ENCODE peak calls at places on chromosomes 3 and 15, in six cellular contexts. One of them, this sample, is unnamed.

GRCh38 chr15:44295909-44296420 is 7.4 kb downstream of the GOLM2 start:
- DNase-seq in adrenal gland: no peak
- DNase-seq in cardiac muscle cell: no peak
- DNase-seq in psoas muscle: no peak
- DNase-seq in testis: no peak
- DNase-seq in CD4-positive, CD25-positive, alpha-beta regulatory T cell: no peak
- DNase-seq in this sample: no peak

GRCh38 chr15:73564255-73564654 is 68.9 kb downstream of the NPTN start:
- DNase-seq in adrenal gland: peak; percentile 28
- DNase-seq in cardiac muscle cell: no peak
- DNase-seq in psoas muscle: no peak
- DNase-seq in testis: no peak
- DNase-seq in CD4-positive, CD25-positive, alpha-beta regulatory T cell: no peak
- DNase-seq in this sample: no peak

GRCh38 chr3:107897471-107898180 is 193.2 kb downstream of the CD47 start:
- DNase-seq in adrenal gland: no peak
- DNase-seq in cardiac muscle cell: no peak
- DNase-seq in psoas muscle: no peak
- DNase-seq in testis: no peak
- DNase-seq in CD4-positive, CD25-positive, alpha-beta regulatory T cell: no peak
- DNase-seq in this sample: no peak

GRCh38 chr3:69364354-69364753 is 21.5 kb downstream of the FRMD4B start:
- DNase-seq in adrenal gland: no peak
- DNase-seq in cardiac muscle cell: no peak
- DNase-seq in psoas muscle: no peak
- DNase-seq in testis: no peak
- DNase-seq in CD4-positive, CD25-positive, alpha-beta regulatory T cell: no peak
- DNase-seq in this sample: no peak

GRCh38 chr15:25177955-25178801 is 223.4 kb downstream of the SNRPN start:
- DNase-seq in adrenal gland: peak; percentile 5
- DNase-seq in cardiac muscle cell: no peak
- DNase-seq in psoas muscle: peak; percentile 5
- DNase-seq in testis: peak; percentile 8
- DNase-seq in CD4-positive, CD25-positive, alpha-beta regulatory T cell: no peak
- DNase-seq in this sample: peak; percentile 33

GRCh38 chr3:128174645-128175590 is 21.6 kb downstream of the EEFSEC start:
- DNase-seq in adrenal gland: no peak
- DNase-seq in cardiac muscle cell: no peak
- DNase-seq in psoas muscle: no peak
- DNase-seq in testis: no peak
- DNase-seq in CD4-positive, CD25-positive, alpha-beta regulatory T cell: no peak
- DNase-seq in this sample: no peak

GRCh38 chr15:31148622-31149505 is 47.3 kb upstream of the TRPM1 start:
- DNase-seq in adrenal gland: no peak
- DNase-seq in cardiac muscle cell: no peak
- DNase-seq in psoas muscle: no peak
- DNase-seq in testis: peak; percentile 7
- DNase-seq in CD4-positive, CD25-positive, alpha-beta regulatory T cell: no peak
- DNase-seq in this sample: no peak

GRCh38 chr15:29978411-29979382 is 104.1 kb upstream of the GOLGA8J start:
- DNase-seq in adrenal gland: no peak
- DNase-seq in cardiac muscle cell: no peak
- DNase-seq in psoas muscle: no peak
- DNase-seq in testis: no peak
- DNase-seq in CD4-positive, CD25-positive, alpha-beta regulatory T cell: no peak
- DNase-seq in this sample: no peak

GRCh38 chr3:5079761-5080160 is 42.3 kb upstream of the ARL8B start:
- DNase-seq in adrenal gland: no peak
- DNase-seq in cardiac muscle cell: no peak
- DNase-seq in psoas muscle: no peak
- DNase-seq in testis: no peak
- DNase-seq in CD4-positive, CD25-positive, alpha-beta regulatory T cell: no peak
- DNase-seq in this sample: no peak

GRCh38 chr3:127722928-127723603 is 50.3 kb downstream of the ABTB1 start:
- DNase-seq in adrenal gland: no peak
- DNase-seq in cardiac muscle cell: no peak
- DNase-seq in psoas muscle: no peak
- DNase-seq in testis: no peak
- DNase-seq in CD4-positive, CD25-positive, alpha-beta regulatory T cell: no peak
- DNase-seq in this sample: no peak

GRCh38 chr15:72153269-72153668 is 35.1 kb downstream of the SENP8 start:
- DNase-seq in adrenal gland: no peak
- DNase-seq in cardiac muscle cell: no peak
- DNase-seq in psoas muscle: no peak
- DNase-seq in testis: no peak
- DNase-seq in CD4-positive, CD25-positive, alpha-beta regulatory T cell: no peak
- DNase-seq in this sample: no peak

GRCh38 chr3:40524222-40524570 is 564 bp upstream of the ZNF621 start:
- DNase-seq in adrenal gland: no peak
- DNase-seq in cardiac muscle cell: no peak
- DNase-seq in psoas muscle: no peak
- DNase-seq in testis: no peak
- DNase-seq in CD4-positive, CD25-positive, alpha-beta regulatory T cell: no peak
- DNase-seq in this sample: no peak

GRCh38 chr15:33314115-33314514 is 3.3 kb downstream of the RYR3 start:
- DNase-seq in adrenal gland: no peak
- DNase-seq in cardiac muscle cell: no peak
- DNase-seq in psoas muscle: no peak
- DNase-seq in testis: no peak
- DNase-seq in CD4-positive, CD25-positive, alpha-beta regulatory T cell: no peak
- DNase-seq in this sample: no peak

GRCh38 chr3:129992781-129993180 is 18.3 kb downstream of the TRH start:
- DNase-seq in adrenal gland: no peak
- DNase-seq in cardiac muscle cell: peak; percentile 45
- DNase-seq in psoas muscle: no peak
- DNase-seq in testis: no peak
- DNase-seq in CD4-positive, CD25-positive, alpha-beta regulatory T cell: no peak
- DNase-seq in this sample: no peak

GRCh38 chr15:64630403-64631107 is 144.8 kb downstream of the RBPMS2 start:
- DNase-seq in adrenal gland: no peak
- DNase-seq in cardiac muscle cell: no peak
- DNase-seq in psoas muscle: no peak
- DNase-seq in testis: no peak
- DNase-seq in CD4-positive, CD25-positive, alpha-beta regulatory T cell: no peak
- DNase-seq in this sample: no peak

GRCh38 chr3:114847564-114847963 is 299.5 kb downstream of the ZBTB20 start:
- DNase-seq in adrenal gland: no peak
- DNase-seq in cardiac muscle cell: no peak
- DNase-seq in psoas muscle: no peak
- DNase-seq in testis: no peak
- DNase-seq in CD4-positive, CD25-positive, alpha-beta regulatory T cell: no peak
- DNase-seq in this sample: no peak

GRCh38 chr15:58361291-58361759 is 70.5 kb upstream of the LIPC start:
- DNase-seq in adrenal gland: no peak
- DNase-seq in cardiac muscle cell: no peak
- DNase-seq in psoas muscle: no peak
- DNase-seq in testis: no peak
- DNase-seq in CD4-positive, CD25-positive, alpha-beta regulatory T cell: no peak
- DNase-seq in this sample: no peak

GRCh38 chr3:192879346-192880031 is 38.2 kb downstream of the MB21D2 start:
- DNase-seq in adrenal gland: peak; percentile 82
- DNase-seq in cardiac muscle cell: peak; percentile 47
- DNase-seq in psoas muscle: no peak
- DNase-seq in testis: no peak
- DNase-seq in CD4-positive, CD25-positive, alpha-beta regulatory T cell: no peak
- DNase-seq in this sample: no peak

GRCh38 chr3:25594007-25594502 is 70.7 kb downstream of the TOP2B start:
- DNase-seq in adrenal gland: no peak
- DNase-seq in cardiac muscle cell: peak; percentile 56
- DNase-seq in psoas muscle: no peak
- DNase-seq in testis: no peak
- DNase-seq in CD4-positive, CD25-positive, alpha-beta regulatory T cell: peak; percentile 57
- DNase-seq in this sample: peak; percentile 70

GRCh38 chr15:69080203-69080957 is 65.9 kb downstream of the NOX5 start:
- DNase-seq in adrenal gland: no peak
- DNase-seq in cardiac muscle cell: no peak
- DNase-seq in psoas muscle: no peak
- DNase-seq in testis: no peak
- DNase-seq in CD4-positive, CD25-positive, alpha-beta regulatory T cell: no peak
- DNase-seq in this sample: no peak

GRCh38 chr15:69082041-69082502 is 67.6 kb downstream of the NOX5 start:
- DNase-seq in adrenal gland: peak; percentile 74
- DNase-seq in cardiac muscle cell: no peak
- DNase-seq in psoas muscle: peak; percentile 19
- DNase-seq in testis: no peak
- DNase-seq in CD4-positive, CD25-positive, alpha-beta regulatory T cell: no peak
- DNase-seq in this sample: peak; percentile 63

GRCh38 chr15:69081310-69082004 is 67.0 kb downstream of the NOX5 start:
- DNase-seq in adrenal gland: peak; percentile 63
- DNase-seq in cardiac muscle cell: no peak
- DNase-seq in psoas muscle: peak; percentile 74
- DNase-seq in testis: peak; percentile 66
- DNase-seq in CD4-positive, CD25-positive, alpha-beta regulatory T cell: no peak
- DNase-seq in this sample: peak; percentile 80

GRCh38 chr15:69082556-69082955 is 68.1 kb downstream of the NOX5 start:
- DNase-seq in adrenal gland: no peak
- DNase-seq in cardiac muscle cell: no peak
- DNase-seq in psoas muscle: no peak
- DNase-seq in testis: no peak
- DNase-seq in CD4-positive, CD25-positive, alpha-beta regulatory T cell: peak; percentile 63
- DNase-seq in this sample: no peak

GRCh38 chr15:69080958-69081248 is 66.4 kb downstream of the NOX5 start:
- DNase-seq in adrenal gland: no peak
- DNase-seq in cardiac muscle cell: no peak
- DNase-seq in psoas muscle: no peak
- DNase-seq in testis: no peak
- DNase-seq in CD4-positive, CD25-positive, alpha-beta regulatory T cell: no peak
- DNase-seq in this sample: no peak
- H3K27ac ChIP-seq in adrenal gland: peak overlapping the region; percentile 76
- H3K27ac ChIP-seq in cardiac muscle cell: no peak overlapping the region
- H3K27ac ChIP-seq in psoas muscle: peak overlapping the region; percentile 68
- H3K27ac ChIP-seq in testis: no peak overlapping the region
- H3K27ac ChIP-seq in CD4-positive, CD25-positive, alpha-beta regulatory T cell: no peak overlapping the region
- H3K27ac ChIP-seq in this sample: peak overlapping the region; percentile 92

DNA sequence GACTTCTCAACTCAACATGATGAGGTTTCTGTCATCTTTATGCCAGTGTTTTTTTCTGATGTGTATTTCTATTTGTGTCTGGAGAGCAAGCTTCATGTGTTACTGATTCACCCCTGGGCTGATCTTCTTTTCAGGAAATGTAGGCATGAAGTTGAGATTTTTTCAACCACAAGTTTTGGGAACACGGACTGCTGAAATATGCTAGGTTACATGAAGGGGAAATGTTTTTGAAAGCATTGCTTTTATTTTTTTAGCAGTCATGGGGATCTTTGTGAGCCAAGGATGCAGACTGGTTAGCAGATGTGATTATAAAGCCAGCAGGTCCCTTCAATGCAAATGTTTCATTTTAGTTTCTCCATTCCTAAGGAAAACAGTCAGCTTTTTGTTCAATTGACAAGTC is 219.3 kb upstream of the COL8A1 start:
- DNase-seq in adrenal gland: no peak
- DNase-seq in cardiac muscle cell: no peak
- DNase-seq in psoas muscle: no peak
- DNase-seq in testis: no peak
- DNase-seq in CD4-positive, CD25-positive, alpha-beta regulatory T cell: no peak
- DNase-seq in this sample: no peak
- H3K4me1 ChIP-seq in adrenal gland: no peaks in the 10 kb centered on the region
- H3K4me1 ChIP-seq in cardiac muscle cell: no peaks in the 10 kb centered on the region
- H3K4me1 ChIP-seq in psoas muscle: no peaks in the 10 kb centered on the region
- H3K4me1 ChIP-seq in testis: no peaks in the 10 kb centered on the region
- H3K4me1 ChIP-seq in CD4-positive, CD25-positive, alpha-beta regulatory T cell: no peaks in the 10 kb centered on the region
- H3K4me1 ChIP-seq in this sample: no peaks in the 10 kb centered on the region

GRCh38 chr3:905217-905616 is 187.6 kb upstream of the CNTN6 start:
- DNase-seq in adrenal gland: no peak
- DNase-seq in cardiac muscle cell: no peak
- DNase-seq in psoas muscle: no peak
- DNase-seq in testis: no peak
- DNase-seq in CD4-positive, CD25-positive, alpha-beta regulatory T cell: no peak
- DNase-seq in this sample: no peak

GRCh38 chr3:906739-907138 is 186.1 kb upstream of the CNTN6 start:
- DNase-seq in adrenal gland: no peak
- DNase-seq in cardiac muscle cell: no peak
- DNase-seq in psoas muscle: no peak
- DNase-seq in testis: no peak
- DNase-seq in CD4-positive, CD25-positive, alpha-beta regulatory T cell: no peak
- DNase-seq in this sample: no peak

GRCh38 chr3:901953-902778 is 190.7 kb upstream of the CNTN6 start:
- DNase-seq in adrenal gland: no peak
- DNase-seq in cardiac muscle cell: no peak
- DNase-seq in psoas muscle: no peak
- DNase-seq in testis: no peak
- DNase-seq in CD4-positive, CD25-positive, alpha-beta regulatory T cell: peak; percentile 8
- DNase-seq in this sample: no peak
- H3K27ac ChIP-seq in adrenal gland: no peak overlapping the region
- H3K27ac ChIP-seq in cardiac muscle cell: no peak overlapping the region
- H3K27ac ChIP-seq in psoas muscle: no peak overlapping the region
- H3K27ac ChIP-seq in testis: no peak overlapping the region
- H3K27ac ChIP-seq in CD4-positive, CD25-positive, alpha-beta regulatory T cell: no peak overlapping the region
- H3K27ac ChIP-seq in this sample: no peak overlapping the region

GRCh38 chr3:105822171-105823123 is 46.4 kb downstream of the CBLB start:
- DNase-seq in adrenal gland: no peak
- DNase-seq in cardiac muscle cell: peak; percentile 28
- DNase-seq in psoas muscle: no peak
- DNase-seq in testis: no peak
- DNase-seq in CD4-positive, CD25-positive, alpha-beta regulatory T cell: no peak
- DNase-seq in this sample: no peak

GRCh38 chr3:105823149-105823866 is 45.5 kb downstream of the CBLB start:
- DNase-seq in adrenal gland: peak; percentile 50
- DNase-seq in cardiac muscle cell: no peak
- DNase-seq in psoas muscle: no peak
- DNase-seq in testis: no peak
- DNase-seq in CD4-positive, CD25-positive, alpha-beta regulatory T cell: no peak
- DNase-seq in this sample: no peak

GRCh38 chr3:105827101-105827634 is 41.6 kb downstream of the CBLB start:
- DNase-seq in adrenal gland: no peak
- DNase-seq in cardiac muscle cell: no peak
- DNase-seq in psoas muscle: no peak
- DNase-seq in testis: no peak
- DNase-seq in CD4-positive, CD25-positive, alpha-beta regulatory T cell: no peak
- DNase-seq in this sample: no peak

GRCh38 chr3:105821433-105821832 is 47.4 kb downstream of the CBLB start:
- DNase-seq in adrenal gland: peak; percentile 36
- DNase-seq in cardiac muscle cell: no peak
- DNase-seq in psoas muscle: no peak
- DNase-seq in testis: no peak
- DNase-seq in CD4-positive, CD25-positive, alpha-beta regulatory T cell: no peak
- DNase-seq in this sample: no peak

GRCh38 chr3:105824129-105824528 is 44.7 kb downstream of the CBLB start:
- DNase-seq in adrenal gland: no peak
- DNase-seq in cardiac muscle cell: no peak
- DNase-seq in psoas muscle: no peak
- DNase-seq in testis: no peak
- DNase-seq in CD4-positive, CD25-positive, alpha-beta regulatory T cell: no peak
- DNase-seq in this sample: no peak
- H3K4me1 ChIP-seq in adrenal gland: peaks cover 51% of the 10 kb centered on the region
- H3K4me1 ChIP-seq in cardiac muscle cell: peaks cover 32% of the 10 kb centered on the region
- H3K4me1 ChIP-seq in psoas muscle: peaks cover 55% of the 10 kb centered on the region
- H3K4me1 ChIP-seq in testis: peaks cover 21% of the 10 kb centered on the region
- H3K4me1 ChIP-seq in CD4-positive, CD25-positive, alpha-beta regulatory T cell: peaks cover 19% of the 10 kb centered on the region
- H3K4me1 ChIP-seq in this sample: peaks cover 13% of the 10 kb centered on the region

DNA sequence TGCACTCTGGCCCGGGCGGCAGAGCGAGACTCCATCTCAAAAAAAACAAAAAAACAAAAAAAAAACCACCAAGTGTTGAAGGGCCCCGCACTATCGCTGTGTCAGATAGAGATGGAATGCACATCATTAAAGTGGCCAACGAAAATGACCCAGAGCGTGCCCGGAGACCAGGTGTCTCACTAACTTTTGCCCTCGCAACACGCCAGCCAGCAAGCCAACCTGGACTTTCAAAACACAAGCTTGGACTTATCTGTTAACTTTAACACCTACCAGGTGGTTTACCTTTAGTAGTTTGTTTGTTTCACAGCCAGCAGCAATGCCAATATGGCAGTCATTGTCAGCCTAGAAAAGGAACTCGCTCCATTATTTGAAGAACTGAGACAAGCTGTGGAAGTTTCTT is 28.6 kb downstream of the FAM174B start:
- DNase-seq in adrenal gland: no peak
- DNase-seq in cardiac muscle cell: no peak
- DNase-seq in psoas muscle: no peak
- DNase-seq in testis: no peak
- DNase-seq in CD4-positive, CD25-positive, alpha-beta regulatory T cell: no peak
- DNase-seq in this sample: no peak
- H3K27ac ChIP-seq in adrenal gland: no peak overlapping the region
- H3K27ac ChIP-seq in cardiac muscle cell: no peak overlapping the region
- H3K27ac ChIP-seq in psoas muscle: no peak overlapping the region
- H3K27ac ChIP-seq in testis: no peak overlapping the region
- H3K27ac ChIP-seq in CD4-positive, CD25-positive, alpha-beta regulatory T cell: no peak overlapping the region
- H3K27ac ChIP-seq in this sample: no peak overlapping the region